ENCODE peak calls at places on chromosomes 5 and 9, in nine cellular contexts. One of them, this sample, is unnamed.

GRCh38 chr5:134131165-134131564 is 16.7 kb downstream of the TCF7 start:
- DNase-seq in CD8-positive, alpha-beta T cell: peak; percentile 48
- DNase-seq in body of pancreas: no peak
- DNase-seq in transverse colon: no peak
- DNase-seq in tibial artery: no peak
- DNase-seq in spleen: peak; percentile 44
- DNase-seq in PC-3: no peak
- DNase-seq in HCT116: no peak
- DNase-seq in heart left ventricle: peak; percentile 9
- DNase-seq in this sample: no peak

GRCh38 chr9:133107961-133108793 is 12.9 kb downstream of the RALGDS start:
- DNase-seq in CD8-positive, alpha-beta T cell: no peak
- DNase-seq in body of pancreas: no peak
- DNase-seq in transverse colon: no peak
- DNase-seq in tibial artery: peak; percentile 38
- DNase-seq in spleen: peak; percentile 48
- DNase-seq in PC-3: no peak
- DNase-seq in HCT116: no peak
- DNase-seq in heart left ventricle: peak; percentile 20
- DNase-seq in this sample: no peak

GRCh38 chr5:73515232-73515631 is 17.0 kb downstream of the BTF3 start:
- DNase-seq in CD8-positive, alpha-beta T cell: no peak
- DNase-seq in body of pancreas: peak; percentile 75
- DNase-seq in transverse colon: peak; percentile 60
- DNase-seq in tibial artery: no peak
- DNase-seq in spleen: no peak
- DNase-seq in PC-3: peak; percentile 82
- DNase-seq in HCT116: no peak
- DNase-seq in heart left ventricle: no peak
- DNase-seq in this sample: no peak

GRCh38 chr9:108363321-108363720 is 492.5 kb downstream of the ACTL7B start:
- DNase-seq in CD8-positive, alpha-beta T cell: no peak
- DNase-seq in body of pancreas: no peak
- DNase-seq in transverse colon: no peak
- DNase-seq in tibial artery: no peak
- DNase-seq in spleen: no peak
- DNase-seq in PC-3: no peak
- DNase-seq in HCT116: no peak
- DNase-seq in heart left ventricle: no peak
- DNase-seq in this sample: no peak

GRCh38 chr9:107751522-107752235 is 262.1 kb upstream of the KLF4 start:
- DNase-seq in CD8-positive, alpha-beta T cell: no peak
- DNase-seq in body of pancreas: peak; percentile 36
- DNase-seq in transverse colon: peak; percentile 74
- DNase-seq in tibial artery: peak; percentile 73
- DNase-seq in spleen: no peak
- DNase-seq in PC-3: peak; percentile 65
- DNase-seq in HCT116: peak; percentile 66
- DNase-seq in heart left ventricle: no peak
- DNase-seq in this sample: peak; percentile 45

GRCh38 chr5:138536665-138537315 is 6.2 kb downstream of the ETF1 start:
- DNase-seq in CD8-positive, alpha-beta T cell: no peak
- DNase-seq in body of pancreas: no peak
- DNase-seq in transverse colon: no peak
- DNase-seq in tibial artery: no peak
- DNase-seq in spleen: no peak
- DNase-seq in PC-3: no peak
- DNase-seq in HCT116: no peak
- DNase-seq in heart left ventricle: no peak
- DNase-seq in this sample: peak; percentile 32

GRCh38 chr5:43432486-43433365 is 20.5 kb upstream of the CCL28 start:
- DNase-seq in CD8-positive, alpha-beta T cell: no peak
- DNase-seq in body of pancreas: peak; percentile 83
- DNase-seq in transverse colon: peak; percentile 85
- DNase-seq in tibial artery: peak; percentile 87
- DNase-seq in spleen: no peak
- DNase-seq in PC-3: peak; percentile 98
- DNase-seq in HCT116: peak; percentile 31
- DNase-seq in heart left ventricle: peak; percentile 36
- DNase-seq in this sample: peak; percentile 52

GRCh38 chr5:146540421-146540820 is 24.4 kb upstream of the GPR151 start:
- DNase-seq in CD8-positive, alpha-beta T cell: no peak
- DNase-seq in body of pancreas: no peak
- DNase-seq in transverse colon: no peak
- DNase-seq in tibial artery: no peak
- DNase-seq in spleen: no peak
- DNase-seq in PC-3: peak; percentile 40
- DNase-seq in HCT116: no peak
- DNase-seq in heart left ventricle: no peak
- DNase-seq in this sample: no peak

GRCh38 chr5:179907570-179908324 is at the start of gene TBC1D9B:
- DNase-seq in CD8-positive, alpha-beta T cell: peak; percentile 70
- DNase-seq in body of pancreas: peak; percentile 70
- DNase-seq in transverse colon: peak; percentile 71
- DNase-seq in tibial artery: peak; percentile 80
- DNase-seq in spleen: peak; percentile 94
- DNase-seq in PC-3: peak; percentile 60
- DNase-seq in HCT116: no peak
- DNase-seq in heart left ventricle: peak; percentile 73
- DNase-seq in this sample: no peak

GRCh38 chr5:78886650-78887230 is 98.4 kb downstream of the ARSB start:
- DNase-seq in CD8-positive, alpha-beta T cell: no peak
- DNase-seq in body of pancreas: no peak
- DNase-seq in transverse colon: no peak
- DNase-seq in tibial artery: no peak
- DNase-seq in spleen: no peak
- DNase-seq in PC-3: peak; percentile 32
- DNase-seq in HCT116: no peak
- DNase-seq in heart left ventricle: no peak
- DNase-seq in this sample: no peak

GRCh38 chr5:177378884-177379883 is 5.0 kb upstream of the SLC34A1 start:
- DNase-seq in CD8-positive, alpha-beta T cell: no peak
- DNase-seq in body of pancreas: no peak
- DNase-seq in transverse colon: no peak
- DNase-seq in tibial artery: no peak
- DNase-seq in spleen: no peak
- DNase-seq in PC-3: peak; percentile 76
- DNase-seq in HCT116: no peak
- DNase-seq in heart left ventricle: no peak
- DNase-seq in this sample: peak; percentile 74

GRCh38 chr5:142156839-142157463 is 48.4 kb downstream of the NDFIP1 start:
- DNase-seq in CD8-positive, alpha-beta T cell: no peak
- DNase-seq in body of pancreas: no peak
- DNase-seq in transverse colon: no peak
- DNase-seq in tibial artery: no peak
- DNase-seq in spleen: no peak
- DNase-seq in PC-3: no peak
- DNase-seq in HCT116: no peak
- DNase-seq in heart left ventricle: no peak
- DNase-seq in this sample: no peak

GRCh38 chr9:130116346-130116745 is 55.9 kb upstream of the NCS1 start:
- DNase-seq in CD8-positive, alpha-beta T cell: no peak
- DNase-seq in body of pancreas: no peak
- DNase-seq in transverse colon: no peak
- DNase-seq in tibial artery: no peak
- DNase-seq in spleen: peak; percentile 49
- DNase-seq in PC-3: no peak
- DNase-seq in HCT116: no peak
- DNase-seq in heart left ventricle: no peak
- DNase-seq in this sample: no peak

GRCh38 chr9:130117376-130117775 is 54.8 kb upstream of the NCS1 start:
- DNase-seq in CD8-positive, alpha-beta T cell: no peak
- DNase-seq in body of pancreas: no peak
- DNase-seq in transverse colon: no peak
- DNase-seq in tibial artery: no peak
- DNase-seq in spleen: peak; percentile 33
- DNase-seq in PC-3: no peak
- DNase-seq in HCT116: no peak
- DNase-seq in heart left ventricle: no peak
- DNase-seq in this sample: no peak

GRCh38 chr9:130119521-130120206 is 52.5 kb upstream of the NCS1 start:
- DNase-seq in CD8-positive, alpha-beta T cell: no peak
- DNase-seq in body of pancreas: no peak
- DNase-seq in transverse colon: no peak
- DNase-seq in tibial artery: no peak
- DNase-seq in spleen: no peak
- DNase-seq in PC-3: no peak
- DNase-seq in HCT116: no peak
- DNase-seq in heart left ventricle: no peak
- DNase-seq in this sample: no peak

GRCh38 chr9:130118841-130119520 is 53.2 kb upstream of the NCS1 start:
- DNase-seq in CD8-positive, alpha-beta T cell: no peak
- DNase-seq in body of pancreas: peak; percentile 18
- DNase-seq in transverse colon: no peak
- DNase-seq in tibial artery: no peak
- DNase-seq in spleen: no peak
- DNase-seq in PC-3: no peak
- DNase-seq in HCT116: no peak
- DNase-seq in heart left ventricle: no peak
- DNase-seq in this sample: no peak

DNA sequence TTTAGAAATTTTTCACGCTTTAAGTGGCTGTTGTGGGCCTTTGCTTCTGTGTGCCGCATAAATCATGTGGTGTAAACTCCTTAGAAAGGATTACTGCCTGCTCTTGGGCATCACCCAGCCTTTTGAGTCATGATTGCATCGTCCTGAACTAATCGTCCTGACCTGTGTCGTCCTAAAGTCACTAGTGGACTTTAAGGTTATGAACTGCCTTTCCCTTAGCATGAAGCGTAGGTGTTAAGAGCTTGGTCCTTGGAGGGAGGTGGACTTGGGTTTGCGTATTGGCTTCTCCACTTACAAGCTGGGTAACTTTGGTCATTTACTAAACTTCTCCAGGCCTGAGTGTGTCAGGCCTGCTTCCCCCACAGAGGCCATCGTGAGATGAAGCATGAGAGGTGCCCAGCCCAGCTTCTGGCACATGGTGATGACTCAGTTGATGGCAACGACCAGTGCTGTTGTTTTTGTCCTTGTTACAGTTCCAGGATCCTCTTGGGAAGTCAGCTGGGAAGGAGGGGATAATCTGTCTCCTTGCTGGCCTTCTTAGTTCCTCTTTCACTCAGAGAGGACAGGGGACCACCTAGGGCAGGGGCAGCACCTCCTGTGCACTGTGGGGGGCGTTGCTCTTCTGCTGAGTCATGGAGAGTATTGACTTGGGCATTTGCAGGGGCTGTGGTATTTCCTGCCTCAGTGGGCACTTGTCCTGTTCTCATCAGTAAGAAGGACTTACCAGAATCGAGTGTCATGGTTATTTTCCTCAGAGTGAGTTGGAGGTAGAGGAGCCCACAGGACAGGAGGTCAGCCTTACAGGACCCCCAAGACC is 54.2 kb upstream of the NCS1 start:
- DNase-seq in CD8-positive, alpha-beta T cell: no peak
- DNase-seq in body of pancreas: no peak
- DNase-seq in transverse colon: no peak
- DNase-seq in tibial artery: peak; percentile 82
- DNase-seq in spleen: peak; percentile 18
- DNase-seq in PC-3: peak; percentile 20
- DNase-seq in HCT116: peak; percentile 21
- DNase-seq in heart left ventricle: peak; percentile 39
- DNase-seq in this sample: no peak
- TF ChIP-seq CTCF in CD8-positive, alpha-beta T cell: no peak
- TF ChIP-seq CTCF in body of pancreas: no peak
- TF ChIP-seq CTCF in transverse colon: no peak
- TF ChIP-seq CTCF in tibial artery: no peak
- TF ChIP-seq CTCF in spleen: no peak
- TF ChIP-seq CTCF in PC-3: no peak
- TF ChIP-seq CTCF in HCT116: no peak
- TF ChIP-seq CTCF in heart left ventricle: no peak
- TF ChIP-seq CTCF in this sample: no peak

GRCh38 chr5:45799388-45799787 is 103.2 kb upstream of the HCN1 start:
- DNase-seq in CD8-positive, alpha-beta T cell: no peak
- DNase-seq in body of pancreas: no peak
- DNase-seq in transverse colon: no peak
- DNase-seq in tibial artery: no peak
- DNase-seq in spleen: no peak
- DNase-seq in PC-3: no peak
- DNase-seq in HCT116: no peak
- DNase-seq in heart left ventricle: no peak
- DNase-seq in this sample: no peak
- H3K9me3 ChIP-seq in CD8-positive, alpha-beta T cell: no peaks in the 10 kb centered on the region
- H3K9me3 ChIP-seq in body of pancreas: peaks cover 9% of the 10 kb centered on the region
- H3K9me3 ChIP-seq in transverse colon: no peaks in the 10 kb centered on the region
- H3K9me3 ChIP-seq in tibial artery: peaks cover 23% of the 10 kb centered on the region
- H3K9me3 ChIP-seq in spleen: peaks cover 79% of the 10 kb centered on the region
- H3K9me3 ChIP-seq in PC-3: peaks cover 20% of the 10 kb centered on the region
- H3K9me3 ChIP-seq in HCT116: no peaks in the 10 kb centered on the region
- H3K9me3 ChIP-seq in heart left ventricle: no peaks in the 10 kb centered on the region
- H3K9me3 ChIP-seq in this sample: peaks cover 10% of the 10 kb centered on the region

DNA sequence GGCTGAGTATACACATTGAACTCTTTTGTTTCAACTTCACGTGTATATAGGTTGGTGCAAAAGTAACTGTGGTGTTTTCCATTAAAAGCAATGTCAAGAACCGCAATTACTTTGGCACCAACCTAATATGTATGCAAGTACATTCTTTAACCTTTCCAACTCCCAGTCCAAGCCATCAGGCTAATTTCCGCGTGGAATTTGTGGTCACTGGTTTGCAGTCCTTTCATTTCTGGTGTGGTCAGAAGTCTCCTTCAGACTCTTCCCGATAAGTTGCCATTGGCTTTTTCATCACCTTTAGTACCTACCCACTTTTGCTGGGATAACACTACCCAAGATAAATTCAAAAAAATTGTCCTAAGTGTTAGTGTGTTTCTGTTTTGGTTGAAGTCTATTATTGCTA is 84.0 kb downstream of the RGS3 start:
- DNase-seq in CD8-positive, alpha-beta T cell: no peak
- DNase-seq in body of pancreas: no peak
- DNase-seq in transverse colon: no peak
- DNase-seq in tibial artery: no peak
- DNase-seq in spleen: no peak
- DNase-seq in PC-3: no peak
- DNase-seq in HCT116: no peak
- DNase-seq in heart left ventricle: no peak
- DNase-seq in this sample: no peak
- H3K4me1 ChIP-seq in CD8-positive, alpha-beta T cell: peaks cover 27% of the 10 kb centered on the region
- H3K4me1 ChIP-seq in body of pancreas: peaks cover 70% of the 10 kb centered on the region
- H3K4me1 ChIP-seq in transverse colon: peaks cover 23% of the 10 kb centered on the region
- H3K4me1 ChIP-seq in tibial artery: no peaks in the 10 kb centered on the region
- H3K4me1 ChIP-seq in spleen: peaks cover 73% of the 10 kb centered on the region
- H3K4me1 ChIP-seq in PC-3: no peaks in the 10 kb centered on the region
- H3K4me1 ChIP-seq in HCT116: peaks cover 10% of the 10 kb centered on the region
- H3K4me1 ChIP-seq in heart left ventricle: peaks cover 80% of the 10 kb centered on the region
- H3K4me1 ChIP-seq in this sample: peaks cover 26% of the 10 kb centered on the region

GRCh38 chr5:139561655-139562451 is 714 bp downstream of the UBE2D2 start:
- DNase-seq in CD8-positive, alpha-beta T cell: peak; percentile 29
- DNase-seq in body of pancreas: peak; percentile 45
- DNase-seq in transverse colon: no peak
- DNase-seq in tibial artery: peak; percentile 72
- DNase-seq in spleen: peak; percentile 92
- DNase-seq in PC-3: peak; percentile 24
- DNase-seq in HCT116: no peak
- DNase-seq in heart left ventricle: peak; percentile 47
- DNase-seq in this sample: peak; percentile 64
- TF ChIP-seq CTCF in CD8-positive, alpha-beta T cell: no peak
- TF ChIP-seq CTCF in body of pancreas: no peak
- TF ChIP-seq CTCF in transverse colon: no peak
- TF ChIP-seq CTCF in tibial artery: no peak
- TF ChIP-seq CTCF in spleen: no peak
- TF ChIP-seq CTCF in PC-3: no peak
- TF ChIP-seq CTCF in HCT116: no peak
- TF ChIP-seq CTCF in heart left ventricle: no peak
- TF ChIP-seq CTCF in this sample: no peak

GRCh38 chr5:150945501-150945900 is 40.7 kb upstream of the ZNF300 start:
- DNase-seq in CD8-positive, alpha-beta T cell: no peak
- DNase-seq in body of pancreas: no peak
- DNase-seq in transverse colon: no peak
- DNase-seq in tibial artery: no peak
- DNase-seq in spleen: no peak
- DNase-seq in PC-3: no peak
- DNase-seq in HCT116: no peak
- DNase-seq in heart left ventricle: no peak
- DNase-seq in this sample: no peak
- H3K9me3 ChIP-seq in CD8-positive, alpha-beta T cell: peaks cover 14% of the 10 kb centered on the region
- H3K9me3 ChIP-seq in body of pancreas: peaks cover 33% of the 10 kb centered on the region
- H3K9me3 ChIP-seq in transverse colon: peaks cover 62% of the 10 kb centered on the region
- H3K9me3 ChIP-seq in tibial artery: peaks cover 44% of the 10 kb centered on the region
- H3K9me3 ChIP-seq in spleen: peaks cover 98% of the 10 kb centered on the region
- H3K9me3 ChIP-seq in PC-3: peaks cover 76% of the 10 kb centered on the region
- H3K9me3 ChIP-seq in HCT116: peaks cover 15% of the 10 kb centered on the region
- H3K9me3 ChIP-seq in heart left ventricle: peaks cover 66% of the 10 kb centered on the region
- H3K9me3 ChIP-seq in this sample: peaks cover 19% of the 10 kb centered on the region